ENCODE peak calls at places on chromosomes 13 and 19, in eight cellular contexts. I is GM23338, W is Karpas-422, N is heart right ventricle, H is A673, E is cardiac muscle cell, M is mammary epithelial cell, O is iPS DF 6.9. J is an unnamed sample. For H3K4me1, the result is how much of the 10 kb centered on the place peaks cover.

GRCh38 chr13:83546476-83546875 is 335.8 kb downstream of the SLITRK1 start:
- DNase-seq in I (no peak), W (no peak), N (no peak), H (no peak), E (peak), M (no peak), O (no peak), J (no peak)

GRCh38 chr19:31783592-31783991 is 434.4 kb upstream of the TSHZ3 start:
- DNase-seq in I (no peak), W (no peak), N (no peak), H (no peak), E (no peak), M (no peak), O (no peak), J (no peak)

GRCh38 chr13:88248393-88248792 is 577.2 kb downstream of the SLITRK5 start:
- DNase-seq in I (peak), W (no peak), N (no peak), H (no peak), E (no peak), M (no peak), O (no peak), J (no peak)

GRCh38 chr13:74678308-74678958 is 544.2 kb upstream of the KLF12 start:
- DNase-seq in I (no peak), W (no peak), N (no peak), H (peak), E (no peak), M (no peak), O (no peak), J (no peak)

GRCh38 chr19:39093761-39094160 is 9.6 kb downstream of the ACP7 start:
- DNase-seq in I (no peak), W (no peak), N (no peak), H (no peak), E (peak), M (peak), O (no peak), J (no peak)

GRCh38 chr19:35013047-35013819 is 13.1 kb downstream of the GRAMD1A start:
- DNase-seq in I (peak), W (peak), N (peak), H (peak), E (peak), M (peak), O (no peak), J (peak)

GRCh38 chr13:45040626-45041025 is 51.3 kb downstream of the GPALPP1 start:
- DNase-seq in I (no peak), W (no peak), N (no peak), H (peak), E (no peak), M (no peak), O (no peak), J (no peak)

GRCh38 chr19:29062486-29063435 is 150.2 kb downstream of the UQCRFS1 start:
- DNase-seq in I (no peak), W (peak), N (no peak), H (no peak), E (no peak), M (no peak), O (no peak), J (no peak)

GRCh38 chr13:30415430-30416030 is 6.8 kb upstream of the UBE2L5 start:
- DNase-seq in I (no peak), W (peak), N (no peak), H (no peak), E (no peak), M (no peak), O (no peak), J (no peak)

GRCh38 chr13:112873851-112874750 is 94.9 kb upstream of the MCF2L start:
- DNase-seq in I (peak), W (peak), N (peak), H (peak), E (peak), M (peak), O (peak), J (peak)

DNA sequence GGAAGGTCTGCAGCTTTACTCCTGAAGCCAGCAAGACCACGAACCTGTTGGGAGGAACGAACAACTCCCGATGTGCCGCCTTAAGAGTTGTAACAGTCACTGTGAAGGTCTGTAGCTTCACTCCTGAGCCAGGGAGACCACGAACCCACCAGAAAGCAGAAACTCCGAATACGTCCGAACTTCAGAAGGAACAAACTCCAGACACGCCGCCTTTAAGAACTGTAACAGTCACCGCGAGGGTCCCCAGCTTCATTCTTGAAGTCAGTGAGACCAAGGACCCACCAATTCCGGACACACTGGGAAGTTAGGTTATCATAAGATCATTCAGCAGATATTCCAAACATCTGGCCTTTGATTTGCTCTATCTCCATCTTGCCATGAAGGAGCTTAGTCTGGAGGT is 1623.0 kb downstream of the SLITRK1 start:
- DNase-seq in I (no peak), W (no peak), N (no peak), H (no peak), E (no peak), M (no peak), O (no peak), J (no peak)
- H3K27ac ChIP-seq in I (no peak), W (no peak), N (no peak), H (no peak), E (no peak), M (no peak), O (no peak), J (no peak)

DNA sequence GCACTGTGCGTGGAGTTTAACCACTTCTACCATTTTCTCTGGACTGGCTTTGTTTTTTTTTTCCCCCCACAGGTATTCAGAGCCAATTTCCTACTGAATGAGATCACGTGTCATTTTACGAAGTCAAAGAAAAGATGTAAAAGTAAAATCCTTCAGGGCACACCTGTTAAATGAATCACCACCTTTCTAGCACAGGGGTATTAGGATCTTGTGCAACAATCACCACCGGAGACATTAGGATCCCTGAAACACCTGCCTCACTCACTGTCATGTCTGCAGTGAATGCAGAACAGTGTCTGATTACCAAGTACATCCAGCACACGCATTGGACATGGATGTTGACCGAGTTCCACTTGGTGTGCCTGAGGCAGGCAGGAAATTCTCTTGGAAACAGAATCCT is 17.2 kb downstream of the BRD4 start:
- DNase-seq in I (no peak), W (no peak), N (no peak), H (no peak), E (no peak), M (peak), O (no peak), J (no peak)
- H3K4me1 ChIP-seq in I (under half), W (under half), N (half or more), H (under half), E (under half), M (under half), O (under half), J (under half)

GRCh38 chr13:20993211-20993610 is 68.2 kb downstream of the LATS2 start:
- DNase-seq in I (no peak), W (no peak), N (no peak), H (no peak), E (no peak), M (no peak), O (no peak), J (no peak)

GRCh38 chr13:20993661-20994440 is 67.5 kb downstream of the LATS2 start:
- DNase-seq in I (no peak), W (no peak), N (no peak), H (no peak), E (peak), M (peak), O (no peak), J (no peak)

GRCh38 chr13:20989883-20990282 is 71.5 kb downstream of the LATS2 start:
- DNase-seq in I (no peak), W (no peak), N (no peak), H (no peak), E (no peak), M (no peak), O (no peak), J (no peak)

GRCh38 chr13:20990910-20991525 is 70.4 kb downstream of the LATS2 start:
- DNase-seq in I (peak), W (no peak), N (no peak), H (no peak), E (no peak), M (no peak), O (no peak), J (no peak)

GRCh38 chr13:20991741-20992520 is 69.5 kb downstream of the LATS2 start:
- DNase-seq in I (no peak), W (no peak), N (no peak), H (no peak), E (no peak), M (no peak), O (no peak), J (no peak)
- H3K27ac ChIP-seq in I (no peak), W (no peak), N (no peak), H (no peak), E (no peak), M (no peak), O (no peak), J (no peak)

GRCh38 chr13:111204438-111205177 is 89.5 kb downstream of the ARHGEF7 start:
- DNase-seq in I (peak), W (no peak), N (peak), H (peak), E (peak), M (peak), O (no peak), J (no peak)

GRCh38 chr13:111206148-111206547 is 91.0 kb downstream of the ARHGEF7 start:
- DNase-seq in I (peak), W (no peak), N (no peak), H (no peak), E (no peak), M (no peak), O (no peak), J (no peak)

GRCh38 chr13:111202149-111202548 is 87.0 kb downstream of the ARHGEF7 start:
- DNase-seq in I (peak), W (no peak), N (no peak), H (peak), E (no peak), M (no peak), O (no peak), J (no peak)

GRCh38 chr13:111202745-111203144 is 87.6 kb downstream of the ARHGEF7 start:
- DNase-seq in I (peak), W (peak), N (no peak), H (peak), E (peak), M (no peak), O (no peak), J (no peak)

DNA sequence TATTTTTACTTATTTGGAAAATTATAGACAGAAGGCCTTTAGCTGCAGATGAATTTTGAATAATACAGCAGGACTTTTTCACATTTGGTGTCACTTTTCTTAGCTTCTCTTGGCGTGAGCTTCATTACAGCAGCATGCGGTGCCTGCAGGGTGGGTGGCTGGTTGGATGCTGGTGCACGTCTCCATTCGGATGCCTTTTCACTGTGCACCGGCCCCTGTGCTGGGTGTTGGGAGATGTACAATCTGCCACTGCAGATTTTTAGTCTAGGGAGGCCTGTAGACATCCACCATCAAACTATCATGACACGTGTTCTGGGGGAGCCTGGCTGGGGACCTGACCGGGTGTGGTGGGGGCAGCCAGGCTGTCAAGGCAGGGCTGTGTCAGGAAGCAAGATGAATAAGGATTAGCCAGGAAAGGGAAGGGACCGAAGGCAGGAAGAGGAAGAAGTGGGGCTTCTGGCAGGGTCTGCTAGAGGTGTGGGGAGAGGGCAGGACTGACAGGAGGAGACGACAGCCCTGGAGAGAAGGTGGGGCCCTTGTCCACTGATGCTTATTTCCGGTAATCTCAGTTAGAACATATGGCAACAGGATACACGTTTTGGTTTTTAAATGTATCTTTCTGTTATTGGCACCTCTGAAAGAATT is 88.8 kb downstream of the ARHGEF7 start:
- DNase-seq in I (no peak), W (peak), N (no peak), H (no peak), E (no peak), M (no peak), O (no peak), J (no peak)
- H3K4me1 ChIP-seq in I (half or more), W (half or more), N (half or more), H (under half), E (under half), M (under half), O (under half), J (under half)

DNA sequence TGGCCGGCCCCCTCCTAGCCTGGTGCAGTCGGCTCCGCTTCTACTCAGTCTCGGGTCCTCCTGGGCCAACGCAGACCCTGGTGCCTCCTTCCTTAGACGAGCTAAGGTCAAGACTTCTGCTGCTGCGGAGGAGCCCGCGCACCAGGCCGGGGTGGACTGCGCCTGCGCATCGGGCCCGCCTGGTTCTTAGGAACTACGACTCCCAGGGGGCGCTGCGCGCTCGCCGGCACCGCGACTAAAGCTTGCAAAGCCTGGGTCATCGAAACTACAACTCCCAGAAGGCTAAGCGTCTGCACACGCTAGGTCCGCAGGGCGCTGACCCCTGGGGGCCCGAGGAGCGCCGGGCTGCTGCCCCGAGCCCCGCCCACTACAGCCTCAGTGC is at the start of gene ZNF835:
- DNase-seq in I (peak), W (no peak), N (peak), H (peak), E (peak), M (no peak), O (no peak), J (peak)
- H3K27ac ChIP-seq in I (no peak), W (no peak), N (no peak), H (peak), E (no peak), M (no peak), O (no peak), J (no peak)

DNA sequence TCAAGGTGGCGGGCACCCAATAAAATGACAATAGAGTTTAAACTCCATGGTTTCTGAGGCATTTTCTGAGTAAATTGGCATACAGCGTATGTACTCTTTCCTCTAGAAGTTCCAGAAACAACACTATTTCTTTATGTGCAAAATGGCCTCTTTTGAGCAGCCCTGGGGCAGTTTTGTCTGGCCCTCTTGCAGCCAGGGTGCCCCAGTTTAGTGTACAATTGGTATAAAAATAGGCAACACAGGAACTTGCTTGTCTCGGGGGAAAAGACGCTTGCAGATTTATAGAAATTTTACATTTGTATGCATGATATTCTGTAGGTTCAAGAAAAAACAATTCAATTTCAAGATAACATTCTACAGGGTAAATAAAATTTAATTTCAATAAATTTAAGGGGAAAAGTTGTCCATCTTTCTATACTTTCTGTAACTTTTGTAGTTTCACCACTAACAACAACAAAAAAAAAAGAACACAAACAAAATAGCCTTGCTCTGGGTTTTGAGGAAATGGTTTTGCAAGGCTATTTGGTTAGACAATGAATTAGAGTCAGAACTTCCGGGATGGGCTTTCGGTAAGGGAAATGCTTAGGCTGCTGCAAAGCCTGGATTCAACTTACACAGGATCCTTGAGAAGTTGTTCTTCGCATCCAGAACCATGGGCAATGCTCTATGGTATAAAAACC is 45.3 kb downstream of the LRCH1 start:
- DNase-seq in I (no peak), W (peak), N (no peak), H (peak), E (no peak), M (no peak), O (no peak), J (no peak)
- H3K4me1 ChIP-seq in I (under half), W (under half), N (half or more), H (half or more), E (under half), M (under half), O (under half), J (under half)

GRCh38 chr13:25281937-25282332 is 5.4 kb downstream of the MTMR6 start:
- DNase-seq in I (no peak), W (no peak), N (no peak), H (no peak), E (no peak), M (no peak), O (no peak), J (no peak)
- H3K27ac ChIP-seq in I (no peak), W (no peak), N (no peak), H (peak), E (no peak), M (no peak), O (no peak), J (no peak)

GRCh38 chr19:11420429-11420893 is 1.3 kb upstream of the RGL3 start:
- DNase-seq in I (peak), W (no peak), N (peak), H (no peak), E (peak), M (no peak), O (no peak), J (peak)
- H3K4me1 ChIP-seq in I (under half), W (under half), N (under half), H (under half), E (under half), M (under half), O (under half), J (under half)

GRCh38 chr13:111210488-111210887 is 95.4 kb downstream of the ARHGEF7 start:
- DNase-seq in I (no peak), W (no peak), N (peak), H (peak), E (peak), M (no peak), O (no peak), J (no peak)

GRCh38 chr13:111210082-111210481 is 95.0 kb downstream of the ARHGEF7 start:
- DNase-seq in I (no peak), W (no peak), N (no peak), H (no peak), E (peak), M (no peak), O (no peak), J (no peak)

GRCh38 chr13:111211789-111212516 is 96.8 kb downstream of the ARHGEF7 start:
- DNase-seq in I (peak), W (no peak), N (no peak), H (peak), E (peak), M (no peak), O (no peak), J (no peak)

GRCh38 chr13:111209613-111210012 is 94.5 kb downstream of the ARHGEF7 start:
- DNase-seq in I (no peak), W (no peak), N (no peak), H (no peak), E (no peak), M (no peak), O (no peak), J (no peak)

DNA sequence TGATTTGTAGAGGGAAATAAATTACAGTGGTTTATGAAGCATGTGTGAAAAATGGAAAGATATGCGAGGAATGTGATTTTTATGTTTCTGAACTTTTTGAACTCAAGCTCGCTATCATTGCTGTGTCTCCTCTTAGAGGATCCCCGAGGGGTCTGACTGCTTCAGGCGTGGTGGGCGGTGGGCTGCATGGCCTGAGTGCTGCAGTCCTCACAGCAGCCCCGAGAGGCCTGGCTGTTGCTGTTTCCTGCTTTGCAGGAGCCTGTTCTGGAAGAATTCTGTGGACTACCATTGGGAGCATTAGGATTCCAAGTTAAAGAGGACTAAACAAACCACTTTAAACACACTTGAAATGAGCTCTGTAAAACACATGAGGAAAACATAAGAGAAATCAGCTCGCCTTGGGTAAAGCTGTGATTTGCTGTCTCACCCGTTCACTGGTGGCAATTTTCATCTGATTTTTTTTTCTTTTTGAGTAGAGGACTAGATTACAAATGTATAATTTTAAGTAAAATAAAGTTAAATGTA is 95.9 kb downstream of the ARHGEF7 start:
- DNase-seq in I (no peak), W (no peak), N (no peak), H (no peak), E (no peak), M (no peak), O (no peak), J (no peak)
- H3K27ac ChIP-seq in I (peak), W (no peak), N (no peak), H (no peak), E (peak), M (no peak), O (no peak), J (no peak)

GRCh38 chr13:23201870-23202269 is 21.1 kb downstream of the SGCG start:
- DNase-seq in I (no peak), W (no peak), N (no peak), H (no peak), E (no peak), M (no peak), O (no peak), J (no peak)

GRCh38 chr13:23205807-23206206 is 25.0 kb downstream of the SGCG start:
- DNase-seq in I (no peak), W (no peak), N (no peak), H (no peak), E (no peak), M (no peak), O (no peak), J (no peak)

DNA sequence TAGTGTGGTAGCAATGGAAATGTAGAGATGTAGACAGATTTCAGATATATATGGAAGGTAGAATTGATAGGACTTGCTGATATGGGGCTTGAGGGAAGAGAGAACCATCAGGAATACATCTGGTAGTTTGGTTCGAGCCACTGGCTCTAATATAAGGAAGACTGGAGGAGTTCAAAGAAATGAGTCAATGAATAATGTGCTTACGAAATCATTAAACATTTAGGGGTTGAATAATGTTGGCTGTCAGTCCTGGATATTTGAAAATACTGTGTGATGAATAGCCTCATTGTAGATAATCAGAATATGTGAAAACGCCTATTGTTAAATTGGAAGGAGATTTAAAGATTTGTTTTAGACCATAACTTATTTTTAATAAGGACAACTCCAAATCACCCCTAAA is 21.6 kb downstream of the SGCG start:
- DNase-seq in I (no peak), W (no peak), N (no peak), H (no peak), E (no peak), M (no peak), O (no peak), J (no peak)
- H3K4me1 ChIP-seq in I (under half), W (under half), N (under half), H (under half), E (under half), M (under half), O (under half), J (under half)

J was measured in pancreas.